ENCODE peak calls at places on chromosomes 1 and 21, in four cellular contexts. One of them, this sample, is unnamed.

GRCh38 chr1:108661030-108661609 is at the start of gene HENMT1:
- DNase-seq in psoas muscle: peak; percentile 81
- DNase-seq in endothelial cell of umbilical vein: peak; percentile 85
- DNase-seq in cardiac muscle cell: peak; percentile 38
- DNase-seq in this sample: peak; percentile 48

GRCh38 chr21:45999581-46000181 is 18.1 kb downstream of the COL6A1 start:
- DNase-seq in psoas muscle: no peak
- DNase-seq in endothelial cell of umbilical vein: no peak
- DNase-seq in cardiac muscle cell: no peak
- DNase-seq in this sample: no peak

GRCh38 chr1:62870148-62870547 is 86.2 kb downstream of the ATG4C start:
- DNase-seq in psoas muscle: no peak
- DNase-seq in endothelial cell of umbilical vein: no peak
- DNase-seq in cardiac muscle cell: no peak
- DNase-seq in this sample: no peak

GRCh38 chr1:84442256-84442655 is 36.8 kb upstream of the RPF1 start:
- DNase-seq in psoas muscle: no peak
- DNase-seq in endothelial cell of umbilical vein: peak; percentile 89
- DNase-seq in cardiac muscle cell: peak; percentile 28
- DNase-seq in this sample: peak; percentile 74

GRCh38 chr1:31572323-31573104 is 3.8 kb upstream of the TINAGL1 start:
- DNase-seq in psoas muscle: no peak
- DNase-seq in endothelial cell of umbilical vein: no peak
- DNase-seq in cardiac muscle cell: no peak
- DNase-seq in this sample: no peak

GRCh38 chr1:220928725-220929297 is 49.6 kb downstream of the HLX start:
- DNase-seq in psoas muscle: no peak
- DNase-seq in endothelial cell of umbilical vein: no peak
- DNase-seq in cardiac muscle cell: no peak
- DNase-seq in this sample: no peak

GRCh38 chr1:224116131-224116530 is 2.2 kb downstream of the FBXO28 start:
- DNase-seq in psoas muscle: no peak
- DNase-seq in endothelial cell of umbilical vein: peak; percentile 72
- DNase-seq in cardiac muscle cell: peak; percentile 49
- DNase-seq in this sample: no peak

GRCh38 chr1:244210884-244211558 is 159.9 kb downstream of the ZBTB18 start:
- DNase-seq in psoas muscle: no peak
- DNase-seq in endothelial cell of umbilical vein: no peak
- DNase-seq in cardiac muscle cell: peak; percentile 35
- DNase-seq in this sample: no peak

GRCh38 chr1:232176222-232176621 is 453.7 kb downstream of the SIPA1L2 start:
- DNase-seq in psoas muscle: no peak
- DNase-seq in endothelial cell of umbilical vein: no peak
- DNase-seq in cardiac muscle cell: no peak
- DNase-seq in this sample: no peak

GRCh38 chr1:27542463-27543273 is 52.7 kb upstream of the WASF2 start:
- DNase-seq in psoas muscle: peak; percentile 92
- DNase-seq in endothelial cell of umbilical vein: peak; percentile 17
- DNase-seq in cardiac muscle cell: peak; percentile 85
- DNase-seq in this sample: peak; percentile 79

GRCh38 chr1:156241311-156241811 is 623 bp upstream of the BGLAP start:
- DNase-seq in psoas muscle: peak; percentile 56
- DNase-seq in endothelial cell of umbilical vein: no peak
- DNase-seq in cardiac muscle cell: no peak
- DNase-seq in this sample: peak; percentile 45

GRCh38 chr1:87331319-87332269 is 2.9 kb downstream of the LMO4 start:
- DNase-seq in psoas muscle: peak; percentile 86
- DNase-seq in endothelial cell of umbilical vein: peak; percentile 67
- DNase-seq in cardiac muscle cell: peak; percentile 90
- DNase-seq in this sample: peak; percentile 31

GRCh38 chr1:21567241-21568005 is 58.2 kb downstream of the ALPL start:
- DNase-seq in psoas muscle: no peak
- DNase-seq in endothelial cell of umbilical vein: no peak
- DNase-seq in cardiac muscle cell: no peak
- DNase-seq in this sample: peak; percentile 56

GRCh38 chr1:193741228-193741627 is 554.8 kb upstream of the B3GALT2 start:
- DNase-seq in psoas muscle: no peak
- DNase-seq in endothelial cell of umbilical vein: no peak
- DNase-seq in cardiac muscle cell: no peak
- DNase-seq in this sample: no peak

GRCh38 chr1:55071477-55071876 is 32.1 kb downstream of the PCSK9 start:
- DNase-seq in psoas muscle: no peak
- DNase-seq in endothelial cell of umbilical vein: peak; percentile 63
- DNase-seq in cardiac muscle cell: peak; percentile 79
- DNase-seq in this sample: peak; percentile 67

GRCh38 chr1:177044390-177044789 is 120.1 kb downstream of the ASTN1 start:
- DNase-seq in psoas muscle: no peak
- DNase-seq in endothelial cell of umbilical vein: no peak
- DNase-seq in cardiac muscle cell: no peak
- DNase-seq in this sample: no peak

GRCh38 chr1:225654688-225655508 is 2.0 kb upstream of the ENAH start:
- DNase-seq in psoas muscle: no peak
- DNase-seq in endothelial cell of umbilical vein: no peak
- DNase-seq in cardiac muscle cell: no peak
- DNase-seq in this sample: no peak

GRCh38 chr1:225652726-225653462 is at the start of gene ENAH:
- DNase-seq in psoas muscle: peak; percentile 90
- DNase-seq in endothelial cell of umbilical vein: peak; percentile 73
- DNase-seq in cardiac muscle cell: peak; percentile 91
- DNase-seq in this sample: peak; percentile 43

GRCh38 chr1:225653463-225654276 is 747 bp upstream of the ENAH start:
- DNase-seq in psoas muscle: peak; percentile 86
- DNase-seq in endothelial cell of umbilical vein: peak; percentile 83
- DNase-seq in cardiac muscle cell: peak; percentile 70
- DNase-seq in this sample: peak; percentile 80

GRCh38 chr1:225655509-225656258 is 2.8 kb upstream of the ENAH start:
- DNase-seq in psoas muscle: peak; percentile 67
- DNase-seq in endothelial cell of umbilical vein: peak; percentile 92
- DNase-seq in cardiac muscle cell: peak; percentile 32
- DNase-seq in this sample: peak; percentile 94

DNA sequence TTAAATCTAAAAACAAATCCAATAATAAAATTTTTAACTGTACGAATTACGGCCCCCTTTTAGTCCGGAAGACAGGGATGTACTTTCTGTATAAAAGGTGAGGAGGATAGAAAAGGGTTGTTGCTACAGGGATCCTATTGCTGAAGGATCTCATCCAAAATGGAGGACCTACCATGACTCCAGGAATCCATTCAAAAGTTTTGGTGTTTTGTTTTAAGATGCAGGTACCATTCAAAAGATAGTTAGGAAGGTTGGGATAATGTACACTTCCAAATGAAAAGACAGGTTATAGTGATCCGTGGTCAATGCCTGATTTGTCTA is 1.3 kb upstream of the ENAH start:
- DNase-seq in psoas muscle: no peak
- DNase-seq in endothelial cell of umbilical vein: no peak
- DNase-seq in cardiac muscle cell: no peak
- DNase-seq in this sample: peak; percentile 6
- H3K4me3 ChIP-seq in psoas muscle: peak overlapping the region; percentile 85
- H3K4me3 ChIP-seq in endothelial cell of umbilical vein: peak overlapping the region; percentile 41
- H3K4me3 ChIP-seq in cardiac muscle cell: peak overlapping the region; percentile 94
- H3K4me3 ChIP-seq in this sample: peak overlapping the region; percentile 83

DNA sequence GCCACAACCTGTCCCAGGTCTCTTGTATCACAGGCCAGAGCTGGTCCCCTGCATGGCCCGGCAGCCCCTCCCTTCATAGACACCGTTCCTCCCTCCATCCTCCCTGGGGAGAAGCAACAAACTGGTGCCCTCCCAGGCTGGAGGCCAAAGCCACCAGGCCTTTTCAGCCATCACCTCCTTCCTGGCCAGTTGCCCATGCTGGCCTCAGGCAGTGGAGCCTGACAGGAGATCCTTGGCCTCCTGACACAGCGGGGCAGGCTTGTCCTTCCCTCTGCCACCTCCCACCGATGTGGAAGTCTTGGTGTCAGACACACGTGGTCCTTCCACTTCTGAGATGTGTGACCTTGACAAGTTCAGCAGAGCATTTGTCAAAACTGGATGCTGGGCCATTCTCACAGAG is 206.0 kb downstream of the HIVEP3 start:
- DNase-seq in psoas muscle: no peak
- DNase-seq in endothelial cell of umbilical vein: no peak
- DNase-seq in cardiac muscle cell: no peak
- DNase-seq in this sample: no peak
- H3K27ac ChIP-seq in psoas muscle: no peak overlapping the region
- H3K27ac ChIP-seq in endothelial cell of umbilical vein: no peak overlapping the region
- H3K27ac ChIP-seq in cardiac muscle cell: no peak overlapping the region
- H3K27ac ChIP-seq in this sample: peak overlapping the region; percentile 68

GRCh38 chr1:92475029-92475428 is 11.7 kb downstream of the GFI1 start:
- DNase-seq in psoas muscle: no peak
- DNase-seq in endothelial cell of umbilical vein: no peak
- DNase-seq in cardiac muscle cell: no peak
- DNase-seq in this sample: no peak
- TF ChIP-seq CTCF in psoas muscle: no peak
- TF ChIP-seq CTCF in endothelial cell of umbilical vein: no peak
- TF ChIP-seq CTCF in cardiac muscle cell: no peak
- TF ChIP-seq CTCF in this sample: no peak

DNA sequence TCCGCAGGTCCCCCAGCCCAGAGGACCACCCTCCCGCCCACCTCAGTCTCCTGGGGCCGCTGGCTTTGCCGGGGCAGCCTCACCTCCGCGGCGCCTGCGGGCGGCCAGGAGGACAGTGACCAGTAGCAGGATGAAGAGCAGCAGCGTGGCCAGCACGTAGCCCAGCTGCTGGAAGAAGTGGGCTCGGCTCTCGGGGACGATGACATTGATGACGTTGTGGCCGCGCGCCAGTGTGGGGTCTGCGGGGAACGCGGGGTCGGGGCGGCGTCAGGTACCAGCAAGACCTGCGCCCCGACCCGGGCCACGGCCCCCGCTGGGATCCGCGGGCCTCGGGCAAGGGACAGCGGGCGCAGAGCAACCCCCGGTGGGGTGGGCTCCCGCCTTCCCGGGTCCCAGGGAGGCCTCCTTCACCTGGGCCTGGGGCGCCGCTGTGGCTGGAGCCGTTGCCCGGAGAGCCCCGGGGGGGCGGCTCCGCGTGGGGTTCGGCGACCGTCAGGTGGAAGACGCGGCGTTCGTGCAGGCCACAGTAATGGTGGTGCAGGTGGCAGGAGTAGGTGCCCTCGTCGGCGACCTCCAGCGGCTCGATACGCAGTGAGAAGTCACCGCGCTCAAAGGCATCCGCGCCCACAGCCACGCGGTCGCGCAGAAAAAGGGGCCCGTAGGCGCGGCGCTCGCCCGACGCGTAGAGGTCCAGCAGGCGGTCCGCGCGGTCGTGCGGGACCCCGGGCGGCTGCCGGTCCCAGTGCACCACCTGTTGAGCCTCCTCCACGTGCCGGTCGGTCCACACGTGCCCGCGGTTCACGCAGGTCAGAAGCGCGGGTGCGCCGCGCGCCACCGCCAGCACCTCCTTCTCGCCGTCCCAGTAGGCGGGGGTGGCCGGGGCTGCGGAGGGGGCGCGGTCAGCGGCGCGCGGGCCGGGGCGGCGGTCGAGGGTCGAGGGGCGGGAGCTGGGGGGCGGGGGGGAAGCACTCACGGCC is 3.8 kb downstream of the MXRA8 start:
- DNase-seq in psoas muscle: peak; percentile 60
- DNase-seq in endothelial cell of umbilical vein: no peak
- DNase-seq in cardiac muscle cell: no peak
- DNase-seq in this sample: no peak
- H3K4me3 ChIP-seq in psoas muscle: peak overlapping the region; percentile 44
- H3K4me3 ChIP-seq in endothelial cell of umbilical vein: no peak overlapping the region
- H3K4me3 ChIP-seq in cardiac muscle cell: peak overlapping the region; percentile 7
- H3K4me3 ChIP-seq in this sample: no peak overlapping the region